ENCODE peak calls at places on chromosomes 3 and 15, in seven cellular contexts. P is omental fat pad, B is astrocyte of the spinal cord, K is right lobe of liver, D is AG09309, J is ascending aorta, V is AG04449. C is an unnamed sample.

GRCh38 chr15:91947370-91947769 is 93.9 kb downstream of the SLCO3A1 start:
- DNase-seq in P (no peak), B (no peak), D (no peak), V (no peak), K (no peak), J (no peak), C (no peak)

GRCh38 chr3:55226696-55227095 is 260.4 kb downstream of the WNT5A start:
- DNase-seq in K (no peak), V (no peak), D (no peak), B (no peak), J (no peak), P (no peak), C (no peak)

GRCh38 chr3:113968986-113969385 is 21.2 kb downstream of the ZDHHC23 start:
- DNase-seq in J (no peak), B (no peak), P (no peak), V (peak), K (no peak), D (peak), C (no peak)

GRCh38 chr3:9746330-9746729 is 3.4 kb upstream of the OGG1 start:
- DNase-seq in D (peak), P (no peak), J (no peak), B (peak), K (no peak), V (peak), C (peak)

GRCh38 chr3:15206662-15207576 is 873 bp downstream of the CAPN7 start:
- DNase-seq in J (no peak), P (no peak), B (peak), K (no peak), V (no peak), D (no peak), C (peak)

GRCh38 chr3:126349611-126350501 is 7.4 kb downstream of the KLF15 start:
- DNase-seq in K (peak), V (no peak), J (no peak), P (no peak), D (no peak), B (no peak), C (no peak)

GRCh38 chr3:13574083-13574797 is 25.3 kb downstream of the FBLN2 start:
- DNase-seq in B (no peak), V (no peak), J (no peak), P (no peak), D (no peak), K (no peak), C (no peak)

GRCh38 chr3:41198526-41198925 is 779 bp upstream of the CTNNB1 start:
- DNase-seq in J (no peak), D (no peak), P (no peak), V (no peak), B (peak), K (peak), C (peak)

GRCh38 chr3:13254028-13254951 is 165.8 kb downstream of the NUP210 start:
- DNase-seq in V (no peak), J (no peak), D (no peak), B (no peak), P (no peak), K (peak), C (no peak)

GRCh38 chr3:25454411-25454927 is 26.4 kb downstream of the RARB start:
- DNase-seq in V (no peak), P (no peak), K (no peak), J (no peak), B (no peak), D (peak), C (no peak)

GRCh38 chr15:63041982-63042878 is at the start of gene TPM1:
- DNase-seq in D (peak), B (peak), J (peak), V (peak), K (peak), P (no peak), C (peak)
- TF ChIP-seq CTCF in D (peak), B (peak), J (peak), V (peak), K (no peak), P (no peak), C (no peak)

GRCh38 chr3:50365080-50365841 is 5.9 kb upstream of the TMEM115 start:
- DNase-seq in J (peak), B (peak), D (no peak), P (peak), V (no peak), K (peak), C (peak)
- TF ChIP-seq CTCF in J (no peak), B (no peak), D (no peak), P (no peak), V (no peak), K (no peak), C (no peak)

GRCh38 chr3:189272500-189273119 is 100.8 kb downstream of the TPRG1 start:
- DNase-seq in P (no peak), B (no peak), J (no peak), V (no peak), D (no peak), K (no peak), C (no peak)
- TF ChIP-seq CTCF in P (no peak), B (peak), J (peak), V (no peak), D (peak), K (no peak), C (no peak)

GRCh38 chr3:56833031-56833430 is 31.3 kb upstream of the ARHGEF3 start:
- DNase-seq in K (no peak), B (no peak), J (no peak), D (no peak), P (no peak), V (no peak), C (no peak)

GRCh38 chr3:56830884-56831283 is 29.1 kb upstream of the ARHGEF3 start:
- DNase-seq in D (no peak), V (no peak), J (no peak), B (no peak), K (no peak), P (no peak), C (no peak)

GRCh38 chr3:56835626-56836025 is 33.9 kb upstream of the ARHGEF3 start:
- DNase-seq in V (no peak), K (no peak), D (no peak), P (no peak), B (no peak), J (no peak), C (no peak)

GRCh38 chr3:56829543-56829942 is 27.8 kb upstream of the ARHGEF3 start:
- DNase-seq in V (no peak), K (no peak), D (no peak), J (no peak), P (no peak), B (no peak), C (no peak)

DNA sequence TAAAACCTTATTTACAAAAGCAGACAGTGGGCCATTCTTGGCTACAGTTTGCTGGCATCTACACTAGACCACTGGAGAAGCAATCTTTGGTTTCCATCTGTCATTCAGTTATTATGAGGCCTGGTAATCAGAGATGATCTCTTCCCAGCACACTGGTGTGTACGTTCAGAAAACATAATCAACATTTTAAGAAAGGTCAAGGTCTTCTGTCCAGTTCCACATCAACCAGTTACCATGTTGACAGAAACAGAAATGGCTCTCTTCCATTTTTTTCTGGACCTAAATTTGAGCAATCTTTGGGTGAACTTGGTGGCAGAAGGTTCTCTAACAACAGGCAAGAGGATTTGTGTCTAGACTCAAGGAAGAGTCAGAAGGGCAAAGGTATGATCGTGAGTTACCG is 29.8 kb upstream of the ARHGEF3 start:
- DNase-seq in J (no peak), D (no peak), V (no peak), B (no peak), K (no peak), P (no peak), C (no peak)
- TF ChIP-seq CTCF in J (no peak), D (no peak), V (no peak), B (no peak), K (no peak), P (no peak), C (no peak)

GRCh38 chr15:77634266-77634962 is 1.7 kb upstream of the LINGO1 start:
- DNase-seq in J (no peak), B (peak), V (no peak), D (no peak), K (peak), P (peak), C (peak)
- TF ChIP-seq CTCF in J (peak), B (peak), V (peak), D (peak), K (peak), P (no peak), C (peak)

DNA sequence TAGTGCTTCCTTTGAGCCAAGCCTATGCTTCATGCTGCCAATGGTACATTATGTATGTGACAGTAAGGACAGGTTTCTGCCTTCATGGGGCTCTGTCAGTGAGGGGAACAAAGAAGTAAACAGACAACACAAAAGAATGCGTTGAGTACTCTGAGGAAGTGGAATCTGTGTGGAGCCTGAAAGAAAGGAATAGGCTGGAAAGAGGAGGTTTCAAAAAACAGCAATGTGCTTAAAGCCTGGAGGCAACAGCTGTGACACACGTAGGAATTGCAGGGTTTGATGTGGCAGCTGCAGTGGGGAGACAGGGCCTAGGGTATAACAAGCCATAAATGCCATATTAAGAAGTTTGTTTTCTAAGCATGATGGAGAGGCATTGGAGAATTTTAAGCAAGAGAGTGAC is 316.7 kb downstream of the CLSTN2 start:
- DNase-seq in B (no peak), K (no peak), J (no peak), D (no peak), V (no peak), P (no peak), C (no peak)
- TF ChIP-seq CTCF in B (no peak), K (no peak), J (no peak), D (no peak), V (no peak), P (no peak), C (no peak)

GRCh38 chr15:24763891-24764290 is 88.3 kb downstream of the NPAP1 start:
- DNase-seq in J (no peak), K (no peak), P (no peak), B (no peak), D (no peak), V (no peak), C (no peak)

GRCh38 chr15:24766511-24767133 is 91.0 kb downstream of the NPAP1 start:
- DNase-seq in D (no peak), P (no peak), K (no peak), J (no peak), B (no peak), V (no peak), C (no peak)

GRCh38 chr15:24760066-24760465 is 84.5 kb downstream of the NPAP1 start:
- DNase-seq in D (no peak), V (no peak), K (no peak), J (no peak), B (no peak), P (no peak), C (no peak)

GRCh38 chr15:24761704-24762302 is 86.2 kb downstream of the NPAP1 start:
- DNase-seq in B (peak), V (no peak), J (no peak), K (no peak), D (no peak), P (no peak), C (no peak)

GRCh38 chr15:24764375-24765171 is 89.0 kb downstream of the NPAP1 start:
- DNase-seq in D (no peak), J (no peak), P (no peak), B (no peak), K (no peak), V (no peak), C (no peak)
- TF ChIP-seq CTCF in D (no peak), J (no peak), P (no peak), B (no peak), K (no peak), V (no peak), C (no peak)

GRCh38 chr15:38307251-38307650 is 54.6 kb downstream of the SPRED1 start:
- DNase-seq in D (no peak), P (no peak), V (no peak), K (no peak), J (no peak), B (no peak), C (no peak)
- TF ChIP-seq CTCF in D (no peak), P (no peak), V (no peak), K (no peak), J (no peak), B (no peak), C (no peak)

DNA sequence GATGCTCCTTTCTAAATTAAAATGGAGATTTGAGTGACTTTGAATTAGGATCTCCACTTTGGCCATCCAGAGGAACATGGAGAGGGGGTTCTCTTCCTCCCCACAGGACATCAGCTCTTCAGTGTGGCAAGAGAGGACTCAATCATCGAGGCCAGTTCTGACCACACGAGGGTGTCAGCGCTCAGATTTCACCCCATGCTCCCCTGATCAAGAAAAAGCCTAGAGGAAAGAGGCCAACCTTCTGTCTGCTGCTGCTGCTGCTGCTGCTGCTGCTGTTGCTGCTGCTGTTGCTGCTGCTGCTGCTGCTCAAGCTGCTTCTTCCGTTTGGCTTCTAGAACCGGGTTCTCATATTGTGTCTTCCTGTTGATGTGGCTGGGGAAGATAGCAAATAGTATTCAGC is 599.1 kb downstream of the MAGI1 start:
- DNase-seq in D (peak), K (peak), B (peak), P (no peak), J (no peak), V (no peak), C (peak)
- TF ChIP-seq CTCF in D (peak), K (peak), B (peak), P (no peak), J (peak), V (peak), C (no peak)

C was measured in activated CD8-positive, alpha-beta T cell treated with anti-CD3 and anti-CD28 coated beads for 36 hours.